ENCODE peak calls at places on chromosomes 5 and 9, in seven cellular contexts. One of them, this sample, is unnamed.

GRCh38 chr5:150503977-150504620 is 3.8 kb upstream of the NDST1 start:
- DNase-seq in hepatocyte: no peak
- DNase-seq in MM.1S: no peak
- DNase-seq in SK-N-SH: peak; percentile 83
- DNase-seq in HCT116: no peak
- DNase-seq in GM23248: peak; percentile 73
- DNase-seq in OCI-LY7: no peak
- DNase-seq in this sample: no peak

GRCh38 chr9:27022920-27023319 is 17.4 kb upstream of the LRRC19 start:
- DNase-seq in hepatocyte: no peak
- DNase-seq in MM.1S: no peak
- DNase-seq in SK-N-SH: no peak
- DNase-seq in HCT116: no peak
- DNase-seq in GM23248: no peak
- DNase-seq in OCI-LY7: no peak
- DNase-seq in this sample: no peak

GRCh38 chr9:113454914-113455761 is 8.4 kb upstream of the RGS3 start:
- DNase-seq in hepatocyte: peak; percentile 85
- DNase-seq in MM.1S: peak; percentile 14
- DNase-seq in SK-N-SH: no peak
- DNase-seq in HCT116: peak; percentile 16
- DNase-seq in GM23248: peak; percentile 91
- DNase-seq in OCI-LY7: peak; percentile 21
- DNase-seq in this sample: peak; percentile 48

GRCh38 chr9:89738137-89738932 is 133.5 kb downstream of the GADD45G start:
- DNase-seq in hepatocyte: peak; percentile 40
- DNase-seq in MM.1S: no peak
- DNase-seq in SK-N-SH: no peak
- DNase-seq in HCT116: no peak
- DNase-seq in GM23248: no peak
- DNase-seq in OCI-LY7: no peak
- DNase-seq in this sample: peak; percentile 31

GRCh38 chr9:2109066-2109650 is 94.0 kb downstream of the SMARCA2 start:
- DNase-seq in hepatocyte: no peak
- DNase-seq in MM.1S: no peak
- DNase-seq in SK-N-SH: no peak
- DNase-seq in HCT116: no peak
- DNase-seq in GM23248: peak; percentile 83
- DNase-seq in OCI-LY7: no peak
- DNase-seq in this sample: no peak

GRCh38 chr5:72937517-72938061 is 18.3 kb upstream of the FCHO2 start:
- DNase-seq in hepatocyte: no peak
- DNase-seq in MM.1S: no peak
- DNase-seq in SK-N-SH: no peak
- DNase-seq in HCT116: no peak
- DNase-seq in GM23248: no peak
- DNase-seq in OCI-LY7: no peak
- DNase-seq in this sample: no peak

GRCh38 chr5:9546973-9547947 is 1.4 kb upstream of the SEMA5A start:
- DNase-seq in hepatocyte: peak; percentile 58
- DNase-seq in MM.1S: no peak
- DNase-seq in SK-N-SH: no peak
- DNase-seq in HCT116: no peak
- DNase-seq in GM23248: peak; percentile 74
- DNase-seq in OCI-LY7: no peak
- DNase-seq in this sample: peak; percentile 63

GRCh38 chr9:101421653-101422065 is 13.9 kb downstream of the ALDOB start:
- DNase-seq in hepatocyte: peak; percentile 29
- DNase-seq in MM.1S: no peak
- DNase-seq in SK-N-SH: no peak
- DNase-seq in HCT116: no peak
- DNase-seq in GM23248: no peak
- DNase-seq in OCI-LY7: no peak
- DNase-seq in this sample: no peak

GRCh38 chr9:136789523-136789937 is 1.6 kb upstream of the TMEM141 start:
- DNase-seq in hepatocyte: no peak
- DNase-seq in MM.1S: no peak
- DNase-seq in SK-N-SH: no peak
- DNase-seq in HCT116: no peak
- DNase-seq in GM23248: no peak
- DNase-seq in OCI-LY7: no peak
- DNase-seq in this sample: no peak

GRCh38 chr5:55407059-55407684 is 99.4 kb downstream of the MTREX start:
- DNase-seq in hepatocyte: peak; percentile 40
- DNase-seq in MM.1S: peak; percentile 21
- DNase-seq in SK-N-SH: peak; percentile 47
- DNase-seq in HCT116: peak; percentile 22
- DNase-seq in GM23248: peak; percentile 76
- DNase-seq in OCI-LY7: peak; percentile 11
- DNase-seq in this sample: peak; percentile 62

GRCh38 chr5:57082441-57083067 is 91.3 kb upstream of the GPBP1 start:
- DNase-seq in hepatocyte: peak; percentile 55
- DNase-seq in MM.1S: no peak
- DNase-seq in SK-N-SH: peak; percentile 24
- DNase-seq in HCT116: peak; percentile 32
- DNase-seq in GM23248: peak; percentile 34
- DNase-seq in OCI-LY7: peak; percentile 8
- DNase-seq in this sample: peak; percentile 39

GRCh38 chr5:172123269-172123692 is 64.7 kb downstream of the STK10 start:
- DNase-seq in hepatocyte: peak; percentile 66
- DNase-seq in MM.1S: no peak
- DNase-seq in SK-N-SH: peak; percentile 55
- DNase-seq in HCT116: no peak
- DNase-seq in GM23248: peak; percentile 90
- DNase-seq in OCI-LY7: no peak
- DNase-seq in this sample: peak; percentile 51

GRCh38 chr9:115548826-115549225 is 430.9 kb upstream of the TNC start:
- DNase-seq in hepatocyte: no peak
- DNase-seq in MM.1S: no peak
- DNase-seq in SK-N-SH: no peak
- DNase-seq in HCT116: no peak
- DNase-seq in GM23248: peak; percentile 9
- DNase-seq in OCI-LY7: no peak
- DNase-seq in this sample: no peak

GRCh38 chr5:82597437-82597836 is 319.3 kb upstream of the RPS23 start:
- DNase-seq in hepatocyte: no peak
- DNase-seq in MM.1S: no peak
- DNase-seq in SK-N-SH: no peak
- DNase-seq in HCT116: peak; percentile 29
- DNase-seq in GM23248: no peak
- DNase-seq in OCI-LY7: no peak
- DNase-seq in this sample: peak; percentile 67

GRCh38 chr5:55141945-55142690 is 17.9 kb upstream of the GPX8 start:
- DNase-seq in hepatocyte: no peak
- DNase-seq in MM.1S: no peak
- DNase-seq in SK-N-SH: no peak
- DNase-seq in HCT116: no peak
- DNase-seq in GM23248: no peak
- DNase-seq in OCI-LY7: no peak
- DNase-seq in this sample: no peak

GRCh38 chr5:171436804-171437285 is 17.4 kb downstream of the FGF18 start:
- DNase-seq in hepatocyte: no peak
- DNase-seq in MM.1S: no peak
- DNase-seq in SK-N-SH: no peak
- DNase-seq in HCT116: no peak
- DNase-seq in GM23248: no peak
- DNase-seq in OCI-LY7: no peak
- DNase-seq in this sample: no peak

GRCh38 chr5:159310492-159310891 is 19.8 kb downstream of the IL12B start:
- DNase-seq in hepatocyte: peak; percentile 74
- DNase-seq in MM.1S: peak; percentile 70
- DNase-seq in SK-N-SH: no peak
- DNase-seq in HCT116: no peak
- DNase-seq in GM23248: no peak
- DNase-seq in OCI-LY7: no peak
- DNase-seq in this sample: peak; percentile 78

GRCh38 chr9:125556046-125556445 is 151.0 kb downstream of the MAPKAP1 start:
- DNase-seq in hepatocyte: no peak
- DNase-seq in MM.1S: no peak
- DNase-seq in SK-N-SH: no peak
- DNase-seq in HCT116: no peak
- DNase-seq in GM23248: no peak
- DNase-seq in OCI-LY7: no peak
- DNase-seq in this sample: no peak

GRCh38 chr5:81006955-81007636 is 46.9 kb downstream of the RASGRF2 start:
- DNase-seq in hepatocyte: no peak
- DNase-seq in MM.1S: peak; percentile 85
- DNase-seq in SK-N-SH: no peak
- DNase-seq in HCT116: no peak
- DNase-seq in GM23248: no peak
- DNase-seq in OCI-LY7: no peak
- DNase-seq in this sample: no peak

GRCh38 chr5:24750356-24750755 is 105.6 kb upstream of the CDH10 start:
- DNase-seq in hepatocyte: no peak
- DNase-seq in MM.1S: peak; percentile 23
- DNase-seq in SK-N-SH: no peak
- DNase-seq in HCT116: no peak
- DNase-seq in GM23248: no peak
- DNase-seq in OCI-LY7: no peak
- DNase-seq in this sample: no peak

GRCh38 chr5:143207058-143207457 is 196.4 kb downstream of the NR3C1 start:
- DNase-seq in hepatocyte: no peak
- DNase-seq in MM.1S: no peak
- DNase-seq in SK-N-SH: no peak
- DNase-seq in HCT116: no peak
- DNase-seq in GM23248: no peak
- DNase-seq in OCI-LY7: no peak
- DNase-seq in this sample: no peak

GRCh38 chr5:143204474-143205246 is 198.8 kb downstream of the NR3C1 start:
- DNase-seq in hepatocyte: no peak
- DNase-seq in MM.1S: no peak
- DNase-seq in SK-N-SH: no peak
- DNase-seq in HCT116: no peak
- DNase-seq in GM23248: peak; percentile 23
- DNase-seq in OCI-LY7: no peak
- DNase-seq in this sample: no peak

GRCh38 chr5:143206194-143207053 is 197.1 kb downstream of the NR3C1 start:
- DNase-seq in hepatocyte: no peak
- DNase-seq in MM.1S: no peak
- DNase-seq in SK-N-SH: no peak
- DNase-seq in HCT116: no peak
- DNase-seq in GM23248: no peak
- DNase-seq in OCI-LY7: no peak
- DNase-seq in this sample: no peak

GRCh38 chr5:143205386-143205785 is 198.1 kb downstream of the NR3C1 start:
- DNase-seq in hepatocyte: no peak
- DNase-seq in MM.1S: no peak
- DNase-seq in SK-N-SH: no peak
- DNase-seq in HCT116: no peak
- DNase-seq in GM23248: peak; percentile 97
- DNase-seq in OCI-LY7: no peak
- DNase-seq in this sample: peak; percentile 10

GRCh38 chr5:143205879-143206193 is 197.7 kb downstream of the NR3C1 start:
- DNase-seq in hepatocyte: no peak
- DNase-seq in MM.1S: no peak
- DNase-seq in SK-N-SH: no peak
- DNase-seq in HCT116: no peak
- DNase-seq in GM23248: no peak
- DNase-seq in OCI-LY7: no peak
- DNase-seq in this sample: no peak
- H3K9me2 ChIP-seq in hepatocyte: no peaks in the 10 kb centered on the region
- H3K9me2 ChIP-seq in MM.1S: no peaks in the 10 kb centered on the region
- H3K9me2 ChIP-seq in SK-N-SH: no peaks in the 10 kb centered on the region
- H3K9me2 ChIP-seq in HCT116: no peaks in the 10 kb centered on the region
- H3K9me2 ChIP-seq in GM23248: no peaks in the 10 kb centered on the region
- H3K9me2 ChIP-seq in OCI-LY7: no peaks in the 10 kb centered on the region
- H3K9me2 ChIP-seq in this sample: peaks cover 4% of the 10 kb centered on the region

DNA sequence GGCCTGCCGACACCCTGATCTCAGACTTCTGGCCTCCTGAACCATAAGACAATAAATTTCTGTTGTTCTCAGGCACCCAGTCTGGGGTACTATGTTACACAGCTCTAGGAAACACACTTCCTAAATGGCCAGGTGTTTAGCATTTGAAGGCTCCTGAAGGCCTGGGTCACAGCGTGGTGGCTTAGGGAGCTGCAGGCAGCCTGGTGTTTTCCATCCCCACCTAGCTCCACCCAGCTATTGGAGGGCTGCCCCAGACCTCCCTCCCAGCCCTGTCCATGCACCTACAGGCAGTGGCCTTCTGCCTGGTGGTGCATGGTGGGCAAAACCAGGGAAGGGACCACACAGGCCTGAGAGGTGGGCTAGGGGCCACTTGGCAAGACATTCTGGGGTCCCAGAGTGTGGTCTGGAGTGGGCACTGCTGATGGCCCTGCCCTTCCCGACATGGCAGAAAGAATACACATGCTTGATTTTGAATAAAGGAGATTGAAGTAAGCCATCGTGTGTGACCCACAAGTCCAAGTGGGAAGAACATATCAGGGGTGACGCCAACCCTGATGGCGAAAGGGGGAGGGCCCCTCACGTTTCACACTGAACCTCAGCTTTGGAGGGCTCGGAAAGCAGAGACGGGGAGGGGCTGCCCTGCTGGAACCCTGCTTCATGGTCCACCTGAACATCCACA is 1.3 kb upstream of the SUSD3 start:
- DNase-seq in hepatocyte: no peak
- DNase-seq in MM.1S: no peak
- DNase-seq in SK-N-SH: no peak
- DNase-seq in HCT116: no peak
- DNase-seq in GM23248: no peak
- DNase-seq in OCI-LY7: peak; percentile 54
- DNase-seq in this sample: peak; percentile 41
- TF ChIP-seq EZH2phosphoT487 in hepatocyte: no peak
- TF ChIP-seq EZH2phosphoT487 in MM.1S: no peak
- TF ChIP-seq EZH2phosphoT487 in SK-N-SH: no peak
- TF ChIP-seq EZH2phosphoT487 in HCT116: no peak
- TF ChIP-seq EZH2phosphoT487 in GM23248: no peak
- TF ChIP-seq EZH2phosphoT487 in OCI-LY7: no peak
- TF ChIP-seq EZH2phosphoT487 in this sample: no peak

GRCh38 chr9:98894766-98895165 is 48.9 kb upstream of the COL15A1 start:
- DNase-seq in hepatocyte: no peak
- DNase-seq in MM.1S: no peak
- DNase-seq in SK-N-SH: no peak
- DNase-seq in HCT116: no peak
- DNase-seq in GM23248: no peak
- DNase-seq in OCI-LY7: no peak
- DNase-seq in this sample: no peak
- H3K9me2 ChIP-seq in hepatocyte: no peaks in the 10 kb centered on the region
- H3K9me2 ChIP-seq in MM.1S: no peaks in the 10 kb centered on the region
- H3K9me2 ChIP-seq in SK-N-SH: no peaks in the 10 kb centered on the region
- H3K9me2 ChIP-seq in HCT116: no peaks in the 10 kb centered on the region
- H3K9me2 ChIP-seq in GM23248: no peaks in the 10 kb centered on the region
- H3K9me2 ChIP-seq in OCI-LY7: no peaks in the 10 kb centered on the region
- H3K9me2 ChIP-seq in this sample: no peaks in the 10 kb centered on the region

GRCh38 chr9:76109953-76110352 is 219.5 kb downstream of the PCSK5 start:
- DNase-seq in hepatocyte: peak; percentile 10
- DNase-seq in MM.1S: no peak
- DNase-seq in SK-N-SH: no peak
- DNase-seq in HCT116: no peak
- DNase-seq in GM23248: peak; percentile 47
- DNase-seq in OCI-LY7: no peak
- DNase-seq in this sample: no peak

GRCh38 chr9:76112151-76112550 is 221.7 kb downstream of the PCSK5 start:
- DNase-seq in hepatocyte: no peak
- DNase-seq in MM.1S: no peak
- DNase-seq in SK-N-SH: no peak
- DNase-seq in HCT116: no peak
- DNase-seq in GM23248: no peak
- DNase-seq in OCI-LY7: no peak
- DNase-seq in this sample: no peak

GRCh38 chr9:76101945-76102344 is 211.5 kb downstream of the PCSK5 start:
- DNase-seq in hepatocyte: peak; percentile 21
- DNase-seq in MM.1S: no peak
- DNase-seq in SK-N-SH: no peak
- DNase-seq in HCT116: no peak
- DNase-seq in GM23248: no peak
- DNase-seq in OCI-LY7: no peak
- DNase-seq in this sample: no peak

GRCh38 chr9:76107487-76107886 is 217.0 kb downstream of the PCSK5 start:
- DNase-seq in hepatocyte: no peak
- DNase-seq in MM.1S: no peak
- DNase-seq in SK-N-SH: no peak
- DNase-seq in HCT116: no peak
- DNase-seq in GM23248: peak; percentile 71
- DNase-seq in OCI-LY7: no peak
- DNase-seq in this sample: no peak
- TF ChIP-seq EZH2phosphoT487 in hepatocyte: no peak
- TF ChIP-seq EZH2phosphoT487 in MM.1S: no peak
- TF ChIP-seq EZH2phosphoT487 in SK-N-SH: no peak
- TF ChIP-seq EZH2phosphoT487 in HCT116: no peak
- TF ChIP-seq EZH2phosphoT487 in GM23248: no peak
- TF ChIP-seq EZH2phosphoT487 in OCI-LY7: no peak
- TF ChIP-seq EZH2phosphoT487 in this sample: no peak